ENCODE peak calls at places on chromosomes 13 and 19, in six cellular contexts. One of them, this sample, is unnamed.
A peak's percentile ranks its signal among the peaks of the same experiment; 100 is the strongest.

GRCh38 chr19:45505151-45505995 is 1.9 kb upstream of the VASP start:
- DNase-seq in Panc1: no peak
- DNase-seq in spleen: no peak
- DNase-seq in epithelial cell of esophagus: no peak
- DNase-seq in HFF-Myc: no peak
- DNase-seq in heart right ventricle: no peak
- DNase-seq in this sample: no peak

GRCh38 chr13:99577934-99578917 is 77.0 kb downstream of the TM9SF2 start:
- DNase-seq in Panc1: no peak
- DNase-seq in spleen: no peak
- DNase-seq in epithelial cell of esophagus: no peak
- DNase-seq in HFF-Myc: no peak
- DNase-seq in heart right ventricle: no peak
- DNase-seq in this sample: no peak

GRCh38 chr13:50712469-50712868 is 131.0 kb downstream of the DLEU7 start:
- DNase-seq in Panc1: no peak
- DNase-seq in spleen: no peak
- DNase-seq in epithelial cell of esophagus: no peak
- DNase-seq in HFF-Myc: no peak
- DNase-seq in heart right ventricle: no peak
- DNase-seq in this sample: no peak

GRCh38 chr13:43473437-43473836 is 313.3 kb downstream of the ENOX1 start:
- DNase-seq in Panc1: no peak
- DNase-seq in spleen: no peak
- DNase-seq in epithelial cell of esophagus: no peak
- DNase-seq in HFF-Myc: no peak
- DNase-seq in heart right ventricle: peak; percentile 19
- DNase-seq in this sample: no peak

GRCh38 chr13:103104340-103104739 is 38.1 kb upstream of the SLC10A2 start:
- DNase-seq in Panc1: no peak
- DNase-seq in spleen: no peak
- DNase-seq in epithelial cell of esophagus: no peak
- DNase-seq in HFF-Myc: no peak
- DNase-seq in heart right ventricle: no peak
- DNase-seq in this sample: no peak

GRCh38 chr13:109938255-109938936 is 152.0 kb upstream of the IRS2 start:
- DNase-seq in Panc1: no peak
- DNase-seq in spleen: no peak
- DNase-seq in epithelial cell of esophagus: peak; percentile 90
- DNase-seq in HFF-Myc: peak; percentile 82
- DNase-seq in heart right ventricle: no peak
- DNase-seq in this sample: peak; percentile 24

GRCh38 chr19:47356900-47357299 is 7.8 kb downstream of the DHX34 start:
- DNase-seq in Panc1: no peak
- DNase-seq in spleen: no peak
- DNase-seq in epithelial cell of esophagus: no peak
- DNase-seq in HFF-Myc: no peak
- DNase-seq in heart right ventricle: no peak
- DNase-seq in this sample: no peak

GRCh38 chr13:112700291-112701060 is 10.6 kb downstream of the ATP11A start:
- DNase-seq in Panc1: no peak
- DNase-seq in spleen: peak; percentile 67
- DNase-seq in epithelial cell of esophagus: no peak
- DNase-seq in HFF-Myc: no peak
- DNase-seq in heart right ventricle: no peak
- DNase-seq in this sample: no peak

GRCh38 chr13:42883142-42883541 is 101.8 kb downstream of the FAM216B start:
- DNase-seq in Panc1: no peak
- DNase-seq in spleen: no peak
- DNase-seq in epithelial cell of esophagus: no peak
- DNase-seq in HFF-Myc: no peak
- DNase-seq in heart right ventricle: no peak
- DNase-seq in this sample: no peak

GRCh38 chr19:6325614-6326013 is 7.8 kb downstream of the ACER1 start:
- DNase-seq in Panc1: no peak
- DNase-seq in spleen: no peak
- DNase-seq in epithelial cell of esophagus: no peak
- DNase-seq in HFF-Myc: no peak
- DNase-seq in heart right ventricle: no peak
- DNase-seq in this sample: no peak

GRCh38 chr19:10533656-10534386 is 9.9 kb upstream of the ATG4D start:
- DNase-seq in Panc1: no peak
- DNase-seq in spleen: no peak
- DNase-seq in epithelial cell of esophagus: peak; percentile 94
- DNase-seq in HFF-Myc: no peak
- DNase-seq in heart right ventricle: no peak
- DNase-seq in this sample: peak; percentile 94

GRCh38 chr19:952049-952679 is 26.3 kb downstream of the ARID3A start:
- DNase-seq in Panc1: no peak
- DNase-seq in spleen: no peak
- DNase-seq in epithelial cell of esophagus: no peak
- DNase-seq in HFF-Myc: no peak
- DNase-seq in heart right ventricle: no peak
- DNase-seq in this sample: no peak

GRCh38 chr13:30759748-30760147 is 24.4 kb downstream of the ALOX5AP start:
- DNase-seq in Panc1: no peak
- DNase-seq in spleen: no peak
- DNase-seq in epithelial cell of esophagus: no peak
- DNase-seq in HFF-Myc: no peak
- DNase-seq in heart right ventricle: no peak
- DNase-seq in this sample: no peak

GRCh38 chr19:41799444-41800000 is 3.1 kb downstream of the CEACAM3 start:
- DNase-seq in Panc1: no peak
- DNase-seq in spleen: no peak
- DNase-seq in epithelial cell of esophagus: peak; percentile 86
- DNase-seq in HFF-Myc: no peak
- DNase-seq in heart right ventricle: no peak
- DNase-seq in this sample: no peak

GRCh38 chr13:113821847-113822246 is 42.0 kb downstream of the GAS6 start:
- DNase-seq in Panc1: no peak
- DNase-seq in spleen: no peak
- DNase-seq in epithelial cell of esophagus: no peak
- DNase-seq in HFF-Myc: no peak
- DNase-seq in heart right ventricle: no peak
- DNase-seq in this sample: no peak

GRCh38 chr19:50520822-50521465 is 7.2 kb upstream of the ASPDH start:
- DNase-seq in Panc1: no peak
- DNase-seq in spleen: peak; percentile 25
- DNase-seq in epithelial cell of esophagus: no peak
- DNase-seq in HFF-Myc: no peak
- DNase-seq in heart right ventricle: no peak
- DNase-seq in this sample: no peak

GRCh38 chr19:17333611-17334413 is 843 bp downstream of the ANO8 start:
- DNase-seq in Panc1: no peak
- DNase-seq in spleen: peak; percentile 85
- DNase-seq in epithelial cell of esophagus: peak; percentile 89
- DNase-seq in HFF-Myc: peak; percentile 37
- DNase-seq in heart right ventricle: no peak
- DNase-seq in this sample: no peak

GRCh38 chr13:105452895-105453294 is 1082.6 kb downstream of the EFNB2 start:
- DNase-seq in Panc1: no peak
- DNase-seq in spleen: no peak
- DNase-seq in epithelial cell of esophagus: peak; percentile 91
- DNase-seq in HFF-Myc: no peak
- DNase-seq in heart right ventricle: no peak
- DNase-seq in this sample: no peak

GRCh38 chr13:22648325-22648758 is 532.4 kb upstream of the SGCG start:
- DNase-seq in Panc1: no peak
- DNase-seq in spleen: no peak
- DNase-seq in epithelial cell of esophagus: no peak
- DNase-seq in HFF-Myc: no peak
- DNase-seq in heart right ventricle: no peak
- DNase-seq in this sample: no peak

GRCh38 chr13:73274147-73274546 is 215.3 kb downstream of the KLF5 start:
- DNase-seq in Panc1: no peak
- DNase-seq in spleen: no peak
- DNase-seq in epithelial cell of esophagus: no peak
- DNase-seq in HFF-Myc: no peak
- DNase-seq in heart right ventricle: no peak
- DNase-seq in this sample: peak; percentile 58

GRCh38 chr19:21143846-21144245 is 2.0 kb downstream of the ZNF431 start:
- DNase-seq in Panc1: no peak
- DNase-seq in spleen: no peak
- DNase-seq in epithelial cell of esophagus: peak; percentile 97
- DNase-seq in HFF-Myc: no peak
- DNase-seq in heart right ventricle: no peak
- DNase-seq in this sample: no peak

GRCh38 chr13:109971006-109971744 is 184.8 kb upstream of the IRS2 start:
- DNase-seq in Panc1: no peak
- DNase-seq in spleen: no peak
- DNase-seq in epithelial cell of esophagus: no peak
- DNase-seq in HFF-Myc: no peak
- DNase-seq in heart right ventricle: no peak
- DNase-seq in this sample: no peak

GRCh38 chr19:33214621-33215020 is 11.0 kb downstream of the SLC7A10 start:
- DNase-seq in Panc1: no peak
- DNase-seq in spleen: no peak
- DNase-seq in epithelial cell of esophagus: peak; percentile 19
- DNase-seq in HFF-Myc: no peak
- DNase-seq in heart right ventricle: no peak
- DNase-seq in this sample: no peak

GRCh38 chr19:55111238-55111831 is 6.1 kb downstream of the PPP1R12C start:
- DNase-seq in Panc1: no peak
- DNase-seq in spleen: no peak
- DNase-seq in epithelial cell of esophagus: no peak
- DNase-seq in HFF-Myc: no peak
- DNase-seq in heart right ventricle: no peak
- DNase-seq in this sample: no peak

GRCh38 chr13:45503658-45504057 is 38.9 kb downstream of the COG3 start:
- DNase-seq in Panc1: no peak
- DNase-seq in spleen: no peak
- DNase-seq in epithelial cell of esophagus: no peak
- DNase-seq in HFF-Myc: no peak
- DNase-seq in heart right ventricle: no peak
- DNase-seq in this sample: no peak

GRCh38 chr19:15108145-15108844 is 1.1 kb downstream of the SYDE1 start:
- DNase-seq in Panc1: no peak
- DNase-seq in spleen: no peak
- DNase-seq in epithelial cell of esophagus: no peak
- DNase-seq in HFF-Myc: no peak
- DNase-seq in heart right ventricle: no peak
- DNase-seq in this sample: no peak
- H3K4me3 ChIP-seq in Panc1: peak overlapping the region; percentile 61
- H3K4me3 ChIP-seq in spleen: peak overlapping the region; percentile 25
- H3K4me3 ChIP-seq in epithelial cell of esophagus: peak overlapping the region; percentile 45
- H3K4me3 ChIP-seq in HFF-Myc: peak overlapping the region; percentile 70
- H3K4me3 ChIP-seq in heart right ventricle: peak overlapping the region; percentile 82
- H3K4me3 ChIP-seq in this sample: peak overlapping the region; percentile 81

GRCh38 chr13:49655906-49656305 is 27.6 kb downstream of the ARL11 start:
- DNase-seq in Panc1: no peak
- DNase-seq in spleen: no peak
- DNase-seq in epithelial cell of esophagus: no peak
- DNase-seq in HFF-Myc: no peak
- DNase-seq in heart right ventricle: no peak
- DNase-seq in this sample: no peak
- TF ChIP-seq CTCF in Panc1: no peak
- TF ChIP-seq CTCF in spleen: no peak
- TF ChIP-seq CTCF in epithelial cell of esophagus: no peak
- TF ChIP-seq CTCF in HFF-Myc: no peak
- TF ChIP-seq CTCF in heart right ventricle: no peak
- TF ChIP-seq CTCF in this sample: no peak

GRCh38 chr19:18896421-18896841 is 473 bp upstream of the CERS1 start:
- DNase-seq in Panc1: no peak
- DNase-seq in spleen: peak; percentile 61
- DNase-seq in epithelial cell of esophagus: peak; percentile 41
- DNase-seq in HFF-Myc: no peak
- DNase-seq in heart right ventricle: no peak
- DNase-seq in this sample: no peak
- H3K4me3 ChIP-seq in Panc1: no peak overlapping the region
- H3K4me3 ChIP-seq in spleen: no peak overlapping the region
- H3K4me3 ChIP-seq in epithelial cell of esophagus: no peak overlapping the region
- H3K4me3 ChIP-seq in HFF-Myc: no peak overlapping the region
- H3K4me3 ChIP-seq in heart right ventricle: peak overlapping the region; percentile 17
- H3K4me3 ChIP-seq in this sample: peak overlapping the region; percentile 6

DNA sequence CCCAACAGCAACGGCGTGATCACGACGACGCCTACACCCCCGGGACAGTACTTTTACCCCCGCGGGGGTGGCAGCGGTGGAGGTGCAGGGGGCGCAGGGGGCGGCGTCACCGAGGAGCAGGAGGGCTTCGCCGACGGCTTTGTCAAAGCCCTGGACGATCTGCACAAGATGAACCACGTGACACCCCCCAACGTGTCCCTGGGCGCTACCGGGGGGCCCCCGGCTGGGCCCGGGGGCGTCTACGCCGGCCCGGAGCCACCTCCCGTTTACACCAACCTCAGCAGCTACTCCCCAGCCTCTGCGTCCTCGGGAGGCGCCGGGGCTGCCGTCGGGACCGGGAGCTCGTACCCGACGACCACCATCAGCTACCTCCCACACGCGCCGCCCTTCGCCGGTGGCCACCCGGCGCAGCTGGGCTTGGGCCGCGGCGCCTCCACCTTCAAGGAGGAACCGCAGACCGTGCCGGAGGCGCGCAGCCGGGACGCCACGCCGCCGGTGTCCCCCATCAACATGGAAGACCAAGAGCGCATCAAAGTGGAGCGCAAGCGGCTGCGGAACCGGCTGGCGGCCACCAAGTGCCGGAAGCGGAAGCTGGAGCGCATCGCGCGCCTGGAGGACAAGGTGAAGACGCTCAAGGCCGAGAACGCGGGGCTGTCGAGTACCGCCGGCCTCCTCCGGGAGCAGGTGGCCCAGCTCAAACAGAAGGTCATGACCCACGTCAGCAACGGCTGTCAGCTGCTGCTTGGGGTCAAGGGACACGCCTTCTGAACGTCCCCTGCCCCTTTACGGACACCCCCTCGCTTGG is 964 bp downstream of the JUNB start:
- DNase-seq in Panc1: no peak
- DNase-seq in spleen: peak; percentile 98
- DNase-seq in epithelial cell of esophagus: peak; percentile 49
- DNase-seq in HFF-Myc: no peak
- DNase-seq in heart right ventricle: peak; percentile 62
- DNase-seq in this sample: no peak
- TF ChIP-seq CTCF in Panc1: no peak
- TF ChIP-seq CTCF in spleen: no peak
- TF ChIP-seq CTCF in epithelial cell of esophagus: no peak
- TF ChIP-seq CTCF in HFF-Myc: no peak
- TF ChIP-seq CTCF in heart right ventricle: no peak
- TF ChIP-seq CTCF in this sample: no peak

This sample was measured in AG04449.